ENCODE peak calls at places on chromosomes 4 and X, in five cellular contexts. T, D, E, B and C are unnamed samples.

GRCh38 chr4:19034089-19034488 is 1012.5 kb upstream of the LCORL start:
- DNase-seq in T (no peak), D (no peak), E (no peak), B (no peak), C (no peak)

GRCh38 chrX:8341814-8342590 is 122.6 kb upstream of the VCX3B start:
- DNase-seq in T (no peak), D (no peak), E (no peak), B (no peak), C (no peak)

GRCh38 chr4:107791902-107792301 is 32.8 kb upstream of the SGMS2 start:
- DNase-seq in T (no peak), D (no peak), E (no peak), B (no peak), C (no peak)

GRCh38 chr4:134935320-134935719 is 733.7 kb upstream of the PABPC4L start:
- DNase-seq in T (peak; percentile 13), D (no peak), E (no peak), B (no peak), C (peak; percentile 46)

GRCh38 chr4:11614426-11614825 is 185.7 kb upstream of the HS3ST1 start:
- DNase-seq in T (peak; percentile 28), D (no peak), E (no peak), B (no peak), C (no peak)

GRCh38 chr4:4270529-4270928 is 19.4 kb downstream of the LYAR start:
- DNase-seq in T (no peak), D (no peak), E (no peak), B (peak; percentile 31), C (no peak)

GRCh38 chr4:102789317-102789717 is 28.5 kb upstream of the MANBA start:
- DNase-seq in T (peak; percentile 30), D (no peak), E (no peak), B (no peak), C (no peak)

GRCh38 chr4:143302526-143302925 is 34.1 kb upstream of the GAB1 start:
- DNase-seq in T (no peak), D (no peak), E (no peak), B (no peak), C (no peak)

GRCh38 chr4:3725936-3726895 is 40.0 kb upstream of the ADRA2C start:
- DNase-seq in T (peak; percentile 22), D (no peak), E (no peak), B (no peak), C (no peak)

GRCh38 chr4:120156115-120156718 is 89.6 kb upstream of the MAD2L1 start:
- DNase-seq in T (peak; percentile 79), D (no peak), E (no peak), B (no peak), C (peak; percentile 75)

GRCh38 chrX:71650333-71650969 is 16.9 kb upstream of the LOC101059915 start:
- DNase-seq in T (peak; percentile 17), D (no peak), E (no peak), B (no peak), C (no peak)

GRCh38 chr4:6308890-6309643 is 39.4 kb downstream of the WFS1 start:
- DNase-seq in T (peak; percentile 29), D (peak; percentile 42), E (no peak), B (no peak), C (peak; percentile 83)

GRCh38 chr4:124806403-124806802 is 93.9 kb upstream of the ANKRD50 start:
- DNase-seq in T (no peak), D (no peak), E (no peak), B (no peak), C (no peak)

DNA sequence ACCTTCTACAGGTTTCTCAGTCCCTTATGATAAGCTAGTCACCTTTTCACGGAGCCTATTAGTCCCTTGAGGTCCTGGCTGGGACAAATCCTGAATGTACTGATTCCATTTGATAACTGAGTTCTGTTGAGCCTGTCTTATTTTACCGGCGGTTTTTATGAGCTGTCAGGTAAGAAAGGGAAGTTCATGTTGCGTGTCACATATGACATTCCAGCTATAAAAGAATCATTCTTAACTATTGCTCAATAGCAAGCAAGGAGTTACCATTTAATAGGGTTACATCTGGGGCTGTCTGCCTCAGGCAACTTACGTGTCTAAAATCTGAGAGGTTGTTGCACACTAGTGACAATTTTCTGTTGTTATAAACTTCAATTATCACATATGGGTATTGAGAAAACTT is 394.6 kb downstream of the TECRL start:
- DNase-seq in T (no peak), D (no peak), E (no peak), B (no peak), C (no peak)
- H3K4me3 ChIP-seq in T (no peak overlapping the region), D (no peak overlapping the region), E (no peak overlapping the region), B (no peak overlapping the region), C (no peak overlapping the region)

DNA sequence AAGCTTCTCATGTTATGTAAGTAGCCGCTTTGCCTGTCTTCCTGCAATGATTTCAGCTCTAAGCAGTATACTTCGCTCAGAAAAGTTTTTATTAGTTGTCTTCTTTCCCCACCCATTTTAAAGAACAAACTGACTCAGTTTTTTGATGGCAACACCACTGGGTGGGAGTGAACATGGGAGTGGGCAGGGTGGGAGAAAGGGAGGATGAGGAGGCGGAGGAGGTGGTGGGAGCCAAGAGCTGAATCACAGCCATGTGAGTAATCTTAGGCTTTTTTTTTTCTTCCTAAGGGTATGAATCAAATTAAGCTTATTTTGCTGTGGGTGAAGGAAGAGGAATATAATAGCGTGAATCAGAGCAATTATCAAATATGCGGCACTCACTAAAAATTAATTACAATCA is 574.3 kb upstream of the DIPK2B start:
- DNase-seq in T (no peak), D (no peak), E (no peak), B (no peak), C (no peak)
- H3K4me3 ChIP-seq in T (peak overlapping the region; percentile 6), D (no peak overlapping the region), E (no peak overlapping the region), B (no peak overlapping the region), C (no peak overlapping the region)

DNA sequence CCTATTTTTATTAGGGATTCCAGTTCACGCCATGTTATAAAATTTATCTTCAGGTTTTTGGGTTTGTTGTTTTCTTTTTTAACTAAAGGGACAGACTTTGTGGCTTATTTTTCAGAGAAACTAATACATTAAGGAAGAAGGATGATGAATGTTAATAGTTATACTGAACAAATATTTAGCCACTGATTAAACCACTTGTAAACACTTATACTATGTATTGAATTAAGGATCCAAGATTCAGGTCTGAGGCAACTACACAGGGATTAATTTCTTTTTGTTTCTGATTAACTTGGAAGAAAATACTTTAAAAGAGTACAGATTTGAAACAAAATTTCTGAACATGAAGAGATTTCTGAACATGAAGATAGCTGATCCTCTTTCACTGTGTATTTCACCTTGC is 82.8 kb upstream of the NAP1L5 start:
- DNase-seq in T (no peak), D (no peak), E (no peak), B (no peak), C (no peak)
- H3K4me3 ChIP-seq in T (no peak overlapping the region), D (no peak overlapping the region), E (no peak overlapping the region), B (no peak overlapping the region), C (no peak overlapping the region)

GRCh38 chrX:48573690-48574269 is 504 bp upstream of the RBM3 start:
- DNase-seq in T (no peak), D (peak; percentile 59), E (peak; percentile 14), B (no peak), C (no peak)
- H3K4me3 ChIP-seq in T (peak overlapping the region; percentile 75), D (no peak overlapping the region), E (peak overlapping the region; percentile 48), B (peak overlapping the region; percentile 64), C (peak overlapping the region; percentile 62)